ENCODE peak calls at places on chromosomes 11 and 22, in ten cellular contexts. R is left ventricle myocardium inferior; L is CD8-positive, alpha-beta memory T cell; T is NCI-H1048; W is mucosa of gallbladder; Y is right cardiac atrium; C is NCI-H146; P is stimulated activated effector memory CD8-positive, alpha-beta T cell treated with anti-CD3 and anti-CD28 coated beads, Interleukin-12 subunit alpha, Interleukin-12 subunit beta, amount 100 ng/mL, for 72 hours; U is activated gamma-delta T cell treated with Interleukin-2 at 50 U/mL for 16 hours; I is stimulated activated CD4-positive, alpha-beta T cell treated with anti-CD3 and anti-CD28 coated beads, Interleukin-15, amount 100 ng/mL, for 24 hours. M is an unnamed sample.

GRCh38 chr11:47466701-47467250 is 17.8 kb upstream of the RAPSN start:
- DNase-seq in U (no peak), I (no peak), L (no peak), C (peak), P (no peak), R (peak), W (peak), Y (peak), T (no peak), M (no peak)

GRCh38 chr11:28463826-28464225 is 355.6 kb downstream of the METTL15 start:
- DNase-seq in P (no peak), C (no peak), L (no peak), Y (no peak), W (no peak), T (no peak), U (no peak), I (no peak), R (no peak), M (no peak)

GRCh38 chr11:120830092-120830491 is 193.8 kb upstream of the TBCEL start:
- DNase-seq in P (no peak), I (no peak), L (no peak), R (no peak), U (no peak), Y (no peak), C (no peak), W (no peak), T (no peak), M (no peak)

GRCh38 chr11:76140912-76141574 is 65.3 kb downstream of the WNT11 start:
- DNase-seq in R (peak), W (no peak), L (no peak), C (no peak), U (no peak), Y (no peak), I (no peak), P (no peak), T (no peak), M (no peak)

GRCh38 chr22:24134090-24134846 is 47.0 kb upstream of the SUSD2 start:
- DNase-seq in U (peak), P (no peak), C (no peak), T (no peak), L (peak), W (peak), I (peak), R (peak), Y (peak), M (no peak)

GRCh38 chr11:15223318-15223717 is 108.6 kb downstream of the INSC start:
- DNase-seq in L (no peak), T (no peak), P (no peak), Y (no peak), C (no peak), I (no peak), U (no peak), W (no peak), R (no peak), M (no peak)

GRCh38 chr22:38921126-38921525 is 36.3 kb upstream of the APOBEC3A start:
- DNase-seq in T (no peak), C (no peak), R (peak), I (no peak), L (no peak), W (peak), P (no peak), U (no peak), Y (no peak), M (no peak)

GRCh38 chr11:116960916-116961315 is 123.5 kb upstream of the APOA1 start:
- DNase-seq in Y (no peak), R (no peak), I (no peak), U (no peak), P (no peak), C (peak), L (no peak), T (no peak), W (no peak), M (no peak)

GRCh38 chr11:92941676-92942571 is 27.5 kb upstream of the MTNR1B start:
- DNase-seq in C (no peak), I (peak), U (no peak), Y (no peak), R (no peak), W (peak), L (no peak), P (no peak), T (no peak), M (no peak)

GRCh38 chr22:42969348-42969975 is 45.5 kb downstream of the PACSIN2 start:
- DNase-seq in T (no peak), U (no peak), R (no peak), P (no peak), W (no peak), I (no peak), L (no peak), Y (no peak), C (no peak), M (no peak)

GRCh38 chr22:17268501-17269223 is 49.4 kb upstream of the ADA2 start:
- DNase-seq in T (no peak), C (no peak), P (no peak), I (peak), L (no peak), W (no peak), R (no peak), Y (no peak), U (no peak), M (no peak)

GRCh38 chr11:68206211-68206610 is 6.9 kb downstream of the KMT5B start:
- DNase-seq in L (no peak), P (no peak), I (no peak), Y (no peak), C (peak), R (no peak), W (no peak), U (no peak), T (peak), M (no peak)

GRCh38 chr11:43021466-43021865 is 290.3 kb upstream of the API5 start:
- DNase-seq in Y (no peak), W (no peak), U (no peak), L (no peak), T (no peak), I (no peak), R (no peak), C (no peak), P (no peak), M (no peak)

GRCh38 chr11:130088909-130089668 is 19.4 kb downstream of the APLP2 start:
- DNase-seq in Y (no peak), C (no peak), W (no peak), T (no peak), R (no peak), U (no peak), L (no peak), P (no peak), I (no peak), M (no peak)

GRCh38 chr22:44225091-44225689 is 44.5 kb downstream of the PARVG start:
- DNase-seq in I (no peak), Y (no peak), T (no peak), P (no peak), L (no peak), W (peak), U (no peak), R (no peak), C (no peak), M (no peak)

M was measured in activated T-helper 2 cell treated with anti-CD3 and anti-CD28 coated beads, Interferon-gamma antibody, Interleukin-2, Interleukin-4, amounts not matched to agents 10 μg/mL and 5 μg/mL and 100 μg/mL, durations not matched to agents 14 hours and 24 hours and 36 hours.